ENCODE peak calls at places on chromosome 9, in seven cellular contexts. One of them, this sample, is unnamed.
A peak's percentile ranks its signal among the peaks of the same experiment; 100 is the strongest.

GRCh38 chr9:82570226-82570625 is 492.7 kb downstream of the RASEF start:
- DNase-seq in K562: no peak
- DNase-seq in mesenchymal stem cell: no peak
- DNase-seq in DND-41: no peak
- DNase-seq in neural progenitor cell: no peak
- DNase-seq in H1: no peak
- DNase-seq in keratinocyte: no peak
- DNase-seq in this sample: no peak

GRCh38 chr9:61673664-61674381 is 484.0 kb downstream of the SPATA31A7 start:
- DNase-seq in K562: no peak
- DNase-seq in mesenchymal stem cell: no peak
- DNase-seq in DND-41: no peak
- DNase-seq in neural progenitor cell: no peak
- DNase-seq in H1: no peak
- DNase-seq in keratinocyte: no peak
- DNase-seq in this sample: no peak

GRCh38 chr9:127114606-127115005 is 7.8 kb downstream of the ANGPTL2 start:
- DNase-seq in K562: no peak
- DNase-seq in mesenchymal stem cell: no peak
- DNase-seq in DND-41: no peak
- DNase-seq in neural progenitor cell: no peak
- DNase-seq in H1: no peak
- DNase-seq in keratinocyte: no peak
- DNase-seq in this sample: no peak

GRCh38 chr9:124045076-124045829 is 33.7 kb downstream of the LHX2 start:
- DNase-seq in K562: peak; percentile 42
- DNase-seq in mesenchymal stem cell: peak; percentile 56
- DNase-seq in DND-41: no peak
- DNase-seq in neural progenitor cell: peak; percentile 62
- DNase-seq in H1: no peak
- DNase-seq in keratinocyte: no peak
- DNase-seq in this sample: no peak

GRCh38 chr9:122075135-122076030 is 17.7 kb downstream of the TTLL11 start:
- DNase-seq in K562: no peak
- DNase-seq in mesenchymal stem cell: peak; percentile 20
- DNase-seq in DND-41: no peak
- DNase-seq in neural progenitor cell: no peak
- DNase-seq in H1: no peak
- DNase-seq in keratinocyte: no peak
- DNase-seq in this sample: no peak

GRCh38 chr9:5953743-5954707 is 61.4 kb downstream of the RANBP6 start:
- DNase-seq in K562: peak; percentile 6
- DNase-seq in mesenchymal stem cell: no peak
- DNase-seq in DND-41: no peak
- DNase-seq in neural progenitor cell: no peak
- DNase-seq in H1: no peak
- DNase-seq in keratinocyte: no peak
- DNase-seq in this sample: no peak

GRCh38 chr9:128114326-128115186 is 13.0 kb downstream of the PTGES2 start:
- DNase-seq in K562: no peak
- DNase-seq in mesenchymal stem cell: no peak
- DNase-seq in DND-41: no peak
- DNase-seq in neural progenitor cell: no peak
- DNase-seq in H1: no peak
- DNase-seq in keratinocyte: no peak
- DNase-seq in this sample: peak; percentile 38

GRCh38 chr9:117815948-117816347 is 111.7 kb downstream of the TLR4 start:
- DNase-seq in K562: no peak
- DNase-seq in mesenchymal stem cell: no peak
- DNase-seq in DND-41: no peak
- DNase-seq in neural progenitor cell: no peak
- DNase-seq in H1: no peak
- DNase-seq in keratinocyte: no peak
- DNase-seq in this sample: no peak

GRCh38 chr9:137032893-137033292 is 1.0 kb upstream of the FUT7 start:
- DNase-seq in K562: no peak
- DNase-seq in mesenchymal stem cell: no peak
- DNase-seq in DND-41: no peak
- DNase-seq in neural progenitor cell: no peak
- DNase-seq in H1: no peak
- DNase-seq in keratinocyte: no peak
- DNase-seq in this sample: no peak

GRCh38 chr9:31730398-31730797 is 654.0 kb upstream of the ACO1 start:
- DNase-seq in K562: no peak
- DNase-seq in mesenchymal stem cell: no peak
- DNase-seq in DND-41: no peak
- DNase-seq in neural progenitor cell: no peak
- DNase-seq in H1: no peak
- DNase-seq in keratinocyte: no peak
- DNase-seq in this sample: no peak

GRCh38 chr9:130672466-130672865 is 8.1 kb downstream of the PRDM12 start:
- DNase-seq in K562: no peak
- DNase-seq in mesenchymal stem cell: no peak
- DNase-seq in DND-41: no peak
- DNase-seq in neural progenitor cell: no peak
- DNase-seq in H1: no peak
- DNase-seq in keratinocyte: no peak
- DNase-seq in this sample: no peak

GRCh38 chr9:89328064-89328463 is 9.8 kb downstream of the SECISBP2 start:
- DNase-seq in K562: no peak
- DNase-seq in mesenchymal stem cell: peak; percentile 33
- DNase-seq in DND-41: no peak
- DNase-seq in neural progenitor cell: no peak
- DNase-seq in H1: no peak
- DNase-seq in keratinocyte: no peak
- DNase-seq in this sample: no peak

GRCh38 chr9:108397286-108397685 is 458.5 kb downstream of the ACTL7B start:
- DNase-seq in K562: no peak
- DNase-seq in mesenchymal stem cell: no peak
- DNase-seq in DND-41: no peak
- DNase-seq in neural progenitor cell: no peak
- DNase-seq in H1: no peak
- DNase-seq in keratinocyte: no peak
- DNase-seq in this sample: no peak

GRCh38 chr9:105245720-105246161 is 1.3 kb downstream of the SLC44A1 start:
- DNase-seq in K562: no peak
- DNase-seq in mesenchymal stem cell: no peak
- DNase-seq in DND-41: no peak
- DNase-seq in neural progenitor cell: no peak
- DNase-seq in H1: no peak
- DNase-seq in keratinocyte: no peak
- DNase-seq in this sample: no peak

GRCh38 chr9:72977670-72978069 is 24.8 kb upstream of the ALDH1A1 start:
- DNase-seq in K562: no peak
- DNase-seq in mesenchymal stem cell: no peak
- DNase-seq in DND-41: no peak
- DNase-seq in neural progenitor cell: no peak
- DNase-seq in H1: no peak
- DNase-seq in keratinocyte: no peak
- DNase-seq in this sample: no peak

GRCh38 chr9:70159630-70160029 is 99.1 kb upstream of the SMC5 start:
- DNase-seq in K562: no peak
- DNase-seq in mesenchymal stem cell: peak; percentile 27
- DNase-seq in DND-41: no peak
- DNase-seq in neural progenitor cell: no peak
- DNase-seq in H1: no peak
- DNase-seq in keratinocyte: no peak
- DNase-seq in this sample: no peak

GRCh38 chr9:85332487-85332886 is 409.3 kb downstream of the AGTPBP1 start:
- DNase-seq in K562: no peak
- DNase-seq in mesenchymal stem cell: no peak
- DNase-seq in DND-41: no peak
- DNase-seq in neural progenitor cell: peak; percentile 59
- DNase-seq in H1: peak; percentile 49
- DNase-seq in keratinocyte: no peak
- DNase-seq in this sample: peak; percentile 81

GRCh38 chr9:115591584-115591984 is 473.6 kb upstream of the TNC start:
- DNase-seq in K562: peak; percentile 9
- DNase-seq in mesenchymal stem cell: peak; percentile 99
- DNase-seq in DND-41: peak; percentile 20
- DNase-seq in neural progenitor cell: peak; percentile 88
- DNase-seq in H1: peak; percentile 48
- DNase-seq in keratinocyte: peak; percentile 69
- DNase-seq in this sample: peak; percentile 91

GRCh38 chr9:3658964-3659363 is 133.2 kb upstream of the RFX3 start:
- DNase-seq in K562: no peak
- DNase-seq in mesenchymal stem cell: no peak
- DNase-seq in DND-41: no peak
- DNase-seq in neural progenitor cell: no peak
- DNase-seq in H1: no peak
- DNase-seq in keratinocyte: no peak
- DNase-seq in this sample: no peak

GRCh38 chr9:37471942-37472679 is 6.9 kb upstream of the ZBTB5 start:
- DNase-seq in K562: no peak
- DNase-seq in mesenchymal stem cell: peak; percentile 93
- DNase-seq in DND-41: no peak
- DNase-seq in neural progenitor cell: peak; percentile 71
- DNase-seq in H1: no peak
- DNase-seq in keratinocyte: no peak
- DNase-seq in this sample: no peak

GRCh38 chr9:69546265-69546664 is 125.9 kb downstream of the APBA1 start:
- DNase-seq in K562: no peak
- DNase-seq in mesenchymal stem cell: no peak
- DNase-seq in DND-41: no peak
- DNase-seq in neural progenitor cell: peak; percentile 75
- DNase-seq in H1: no peak
- DNase-seq in keratinocyte: no peak
- DNase-seq in this sample: no peak

GRCh38 chr9:4984171-4984570 is 901 bp upstream of the JAK2 start:
- DNase-seq in K562: no peak
- DNase-seq in mesenchymal stem cell: no peak
- DNase-seq in DND-41: no peak
- DNase-seq in neural progenitor cell: no peak
- DNase-seq in H1: no peak
- DNase-seq in keratinocyte: no peak
- DNase-seq in this sample: no peak

GRCh38 chr9:125807065-125807464 is 59.9 kb downstream of the PBX3 start:
- DNase-seq in K562: no peak
- DNase-seq in mesenchymal stem cell: peak; percentile 71
- DNase-seq in DND-41: no peak
- DNase-seq in neural progenitor cell: no peak
- DNase-seq in H1: no peak
- DNase-seq in keratinocyte: no peak
- DNase-seq in this sample: no peak

GRCh38 chr9:757246-757881 is 84.1 kb upstream of the DMRT1 start:
- DNase-seq in K562: no peak
- DNase-seq in mesenchymal stem cell: peak; percentile 61
- DNase-seq in DND-41: peak; percentile 26
- DNase-seq in neural progenitor cell: peak; percentile 68
- DNase-seq in H1: peak; percentile 67
- DNase-seq in keratinocyte: no peak
- DNase-seq in this sample: peak; percentile 67

GRCh38 chr9:126398403-126399058 is 71.9 kb downstream of the MVB12B start:
- DNase-seq in K562: peak; percentile 83
- DNase-seq in mesenchymal stem cell: peak; percentile 60
- DNase-seq in DND-41: peak; percentile 18
- DNase-seq in neural progenitor cell: peak; percentile 75
- DNase-seq in H1: peak; percentile 97
- DNase-seq in keratinocyte: no peak
- DNase-seq in this sample: peak; percentile 84

GRCh38 chr9:106417685-106418084 is 445.3 kb upstream of the ZNF462 start:
- DNase-seq in K562: no peak
- DNase-seq in mesenchymal stem cell: no peak
- DNase-seq in DND-41: no peak
- DNase-seq in neural progenitor cell: no peak
- DNase-seq in H1: no peak
- DNase-seq in keratinocyte: no peak
- DNase-seq in this sample: no peak

GRCh38 chr9:126879288-126879687 is 18.8 kb downstream of the ZBTB34 start:
- DNase-seq in K562: no peak
- DNase-seq in mesenchymal stem cell: no peak
- DNase-seq in DND-41: no peak
- DNase-seq in neural progenitor cell: no peak
- DNase-seq in H1: no peak
- DNase-seq in keratinocyte: no peak
- DNase-seq in this sample: no peak

DNA sequence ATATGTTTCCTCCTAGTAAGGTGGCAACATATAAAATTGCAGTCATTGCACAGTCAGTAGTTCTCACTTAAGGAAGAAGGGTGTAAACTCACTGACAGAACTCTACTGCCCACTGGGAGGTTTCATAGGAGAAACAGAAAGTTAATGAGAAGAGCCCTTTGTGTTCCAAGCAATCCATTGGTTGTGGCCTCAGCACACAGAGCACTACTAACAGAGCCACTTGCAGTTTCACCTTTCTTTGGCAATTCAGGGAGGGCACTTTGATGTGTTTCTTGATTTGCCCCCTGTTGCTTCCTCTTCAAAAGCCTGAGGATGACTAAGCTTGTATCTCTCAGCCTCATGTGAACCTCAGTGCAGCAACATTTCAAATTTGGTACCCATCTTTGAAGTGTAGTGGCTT is 409.3 kb downstream of the DMRTA1 start:
- DNase-seq in K562: no peak
- DNase-seq in mesenchymal stem cell: no peak
- DNase-seq in DND-41: no peak
- DNase-seq in neural progenitor cell: peak; percentile 9
- DNase-seq in H1: no peak
- DNase-seq in keratinocyte: no peak
- DNase-seq in this sample: no peak
- H3K4me2 ChIP-seq in K562: no peak overlapping the region
- H3K4me2 ChIP-seq in mesenchymal stem cell: no peak overlapping the region
- H3K4me2 ChIP-seq in DND-41: no peak overlapping the region
- H3K4me2 ChIP-seq in neural progenitor cell: peak overlapping the region; percentile 37
- H3K4me2 ChIP-seq in H1: no peak overlapping the region
- H3K4me2 ChIP-seq in keratinocyte: no peak overlapping the region
- H3K4me2 ChIP-seq in this sample: no peak overlapping the region

DNA sequence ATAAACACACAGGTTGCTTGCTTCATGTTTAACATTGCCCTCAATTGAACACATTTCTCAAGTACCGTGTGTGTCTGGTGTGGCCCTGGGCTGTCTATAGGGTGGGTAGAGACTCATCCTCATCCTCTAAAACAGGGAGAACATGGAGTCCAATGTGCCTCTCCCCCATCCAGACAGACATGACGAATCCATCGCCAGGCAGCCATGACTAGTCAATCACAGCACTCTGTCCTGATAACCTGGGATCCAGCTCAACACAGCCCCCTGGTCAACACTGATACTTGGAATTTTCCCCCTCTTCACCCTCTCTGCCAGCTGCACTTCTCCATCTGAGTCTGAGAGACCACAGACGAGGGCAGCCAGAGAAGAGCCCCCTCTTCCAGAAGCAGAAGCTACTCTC is 10.7 kb upstream of the NTNG2 start:
- DNase-seq in K562: no peak
- DNase-seq in mesenchymal stem cell: no peak
- DNase-seq in DND-41: no peak
- DNase-seq in neural progenitor cell: no peak
- DNase-seq in H1: no peak
- DNase-seq in keratinocyte: no peak
- DNase-seq in this sample: no peak
- H3K27me3 ChIP-seq in K562: peaks cover 89% of the 10 kb centered on the region
- H3K27me3 ChIP-seq in mesenchymal stem cell: peaks cover 77% of the 10 kb centered on the region
- H3K27me3 ChIP-seq in DND-41: peaks cover 11% of the 10 kb centered on the region
- H3K27me3 ChIP-seq in neural progenitor cell: peaks cover 20% of the 10 kb centered on the region
- H3K27me3 ChIP-seq in H1: no peaks in the 10 kb centered on the region
- H3K27me3 ChIP-seq in keratinocyte: peaks cover 70% of the 10 kb centered on the region
- H3K27me3 ChIP-seq in this sample: no peaks in the 10 kb centered on the region

GRCh38 chr9:114370985-114371335 is 16.8 kb downstream of the AKNA start:
- DNase-seq in K562: no peak
- DNase-seq in mesenchymal stem cell: no peak
- DNase-seq in DND-41: no peak
- DNase-seq in neural progenitor cell: no peak
- DNase-seq in H1: no peak
- DNase-seq in keratinocyte: no peak
- DNase-seq in this sample: no peak
- H3K4me1 ChIP-seq in K562: peaks cover 17% of the 10 kb centered on the region
- H3K4me1 ChIP-seq in mesenchymal stem cell: peaks cover 26% of the 10 kb centered on the region
- H3K4me1 ChIP-seq in DND-41: peaks cover 52% of the 10 kb centered on the region
- H3K4me1 ChIP-seq in neural progenitor cell: peaks cover 21% of the 10 kb centered on the region
- H3K4me1 ChIP-seq in H1: peaks cover 30% of the 10 kb centered on the region
- H3K4me1 ChIP-seq in keratinocyte: peaks cover 17% of the 10 kb centered on the region
- H3K4me1 ChIP-seq in this sample: peaks cover 89% of the 10 kb centered on the region

GRCh38 chr9:95649801-95650213 is 133.0 kb upstream of the PTCH1 start:
- DNase-seq in K562: no peak
- DNase-seq in mesenchymal stem cell: no peak
- DNase-seq in DND-41: no peak
- DNase-seq in neural progenitor cell: no peak
- DNase-seq in H1: no peak
- DNase-seq in keratinocyte: no peak
- DNase-seq in this sample: no peak
- H3K4me2 ChIP-seq in K562: no peak overlapping the region
- H3K4me2 ChIP-seq in mesenchymal stem cell: no peak overlapping the region
- H3K4me2 ChIP-seq in DND-41: no peak overlapping the region
- H3K4me2 ChIP-seq in neural progenitor cell: no peak overlapping the region
- H3K4me2 ChIP-seq in H1: no peak overlapping the region
- H3K4me2 ChIP-seq in keratinocyte: no peak overlapping the region
- H3K4me2 ChIP-seq in this sample: no peak overlapping the region